ENCODE peak calls at places on chromosomes 16 and 17, in ten cellular contexts. S is bronchial epithelial cell, F is AG04450, C is GM23338, B is astrocyte of the spinal cord, A is choroid plexus epithelial cell, Q is A549, H is right atrium auricular region, V is heart left ventricle, D is mucosa of descending colon. O is an unnamed sample.

GRCh38 chr17:37790153-37790552 is 45.3 kb upstream of the HNF1B start:
- DNase-seq in V (no peak), H (no peak), B (no peak), D (no peak), C (no peak), F (no peak), A (no peak), S (no peak), Q (no peak), O (no peak)

GRCh38 chr17:34302626-34303025 is 16.6 kb upstream of the CCL8 start:
- DNase-seq in V (no peak), H (no peak), A (no peak), F (no peak), D (no peak), C (no peak), Q (no peak), S (no peak), B (no peak), O (no peak)

GRCh38 chr16:1485847-1486496 is 2.8 kb downstream of the PTX4 start:
- DNase-seq in V (no peak), A (no peak), F (no peak), B (no peak), D (peak; percentile 45), H (no peak), C (no peak), Q (no peak), S (no peak), O (no peak)

GRCh38 chr16:2842340-2843000 is 12.4 kb downstream of the ZG16B start:
- DNase-seq in V (peak; percentile 57), D (peak; percentile 78), C (peak; percentile 94), F (no peak), S (no peak), H (no peak), B (peak; percentile 16), Q (peak; percentile 51), A (peak; percentile 61), O (no peak)

GRCh38 chr17:79306688-79307323 is 232.2 kb downstream of the ENGASE start:
- DNase-seq in A (no peak), H (no peak), C (no peak), V (peak; percentile 39), D (no peak), B (no peak), S (no peak), Q (no peak), F (no peak), O (no peak)

GRCh38 chr17:19897108-19897854 is 29.5 kb upstream of the ULK2 start:
- DNase-seq in S (peak; percentile 16), B (no peak), Q (peak; percentile 28), V (peak; percentile 43), H (no peak), F (no peak), C (no peak), A (no peak), D (peak; percentile 58), O (peak; percentile 59)

GRCh38 chr17:62916684-62917571 is 49.1 kb upstream of the TANC2 start:
- DNase-seq in C (no peak), B (peak; percentile 48), H (peak; percentile 59), A (peak; percentile 57), Q (no peak), F (no peak), V (no peak), S (no peak), D (no peak), O (no peak)

GRCh38 chr17:72151565-72152391 is 31.0 kb downstream of the SOX9 start:
- DNase-seq in F (no peak), S (peak; percentile 44), D (no peak), C (peak; percentile 62), V (peak; percentile 58), H (peak; percentile 89), A (peak; percentile 38), B (peak; percentile 61), Q (peak; percentile 98), O (no peak)

GRCh38 chr16:15427648-15428239 is 6.6 kb upstream of the BMERB1 start:
- DNase-seq in D (no peak), Q (peak; percentile 82), A (peak; percentile 94), B (peak; percentile 82), F (no peak), S (peak; percentile 49), H (peak; percentile 82), V (peak; percentile 76), C (peak; percentile 48), O (peak; percentile 45)

GRCh38 chr17:46727572-46728348 is 90.7 kb downstream of the WNT3 start:
- DNase-seq in B (peak; percentile 75), S (peak; percentile 91), C (no peak), A (peak; percentile 79), F (peak; percentile 45), V (no peak), Q (peak; percentile 18), D (no peak), H (no peak), O (peak; percentile 88)

GRCh38 chr17:57987582-57988300 is at the start of gene VEZF1:
- DNase-seq in Q (peak; percentile 85), S (no peak), F (no peak), C (peak; percentile 82), B (peak; percentile 80), H (no peak), V (peak; percentile 89), A (peak; percentile 60), D (peak; percentile 90), O (peak; percentile 63)

GRCh38 chr17:48022906-48023305 is 14.7 kb downstream of the COPZ2 start:
- DNase-seq in B (no peak), Q (peak; percentile 49), V (no peak), S (no peak), D (no peak), F (no peak), C (no peak), A (no peak), H (no peak), O (no peak)

GRCh38 chr16:74556375-74556922 is 50.5 kb downstream of the GLG1 start:
- DNase-seq in Q (no peak), D (no peak), C (no peak), F (no peak), B (peak; percentile 36), A (peak; percentile 43), H (no peak), S (peak; percentile 54), V (no peak), O (peak; percentile 64)

GRCh38 chr17:50361561-50362480 is 11.2 kb downstream of the MRPL27 start:
- DNase-seq in V (no peak), S (peak; percentile 63), F (peak; percentile 49), B (peak; percentile 66), Q (peak; percentile 80), H (peak; percentile 78), C (peak; percentile 84), D (no peak), A (peak; percentile 89), O (peak; percentile 78)

GRCh38 chr16:30941600-30942420 is 7.1 kb upstream of the ORAI3 start:
- DNase-seq in Q (peak; percentile 77), H (peak; percentile 77), V (peak; percentile 77), S (peak; percentile 72), C (peak; percentile 89), A (peak; percentile 80), B (peak; percentile 59), D (peak; percentile 88), F (no peak), O (peak; percentile 78)
- H3K4me3 ChIP-seq in Q (no peak overlapping the region), H (no peak overlapping the region), V (no peak overlapping the region), S (no peak overlapping the region), C (no peak overlapping the region), A (no peak overlapping the region), B (no peak overlapping the region), D (no peak overlapping the region), F (no peak overlapping the region), O (no peak overlapping the region)

DNA sequence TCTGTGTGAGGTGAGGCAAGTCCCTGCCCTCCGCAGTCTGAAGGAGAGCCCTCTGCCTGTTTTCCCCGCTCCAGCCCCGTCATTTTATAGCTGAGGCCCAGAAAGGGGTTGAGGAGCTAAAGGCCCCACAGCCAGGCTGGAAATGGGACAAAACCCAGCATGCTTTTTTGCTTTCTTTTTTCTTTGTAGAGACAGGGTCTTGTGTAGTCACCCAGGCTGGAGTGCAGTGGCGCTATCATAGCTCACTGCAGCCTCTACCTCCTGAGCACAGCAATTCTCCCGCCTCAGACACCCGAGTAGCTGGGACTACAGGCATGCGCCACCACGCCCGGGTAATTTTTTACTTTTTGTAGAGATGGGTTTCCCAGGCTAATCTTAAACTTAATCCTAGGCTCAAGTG is 11.0 kb upstream of the LITAF start:
- DNase-seq in Q (no peak), S (no peak), F (no peak), V (no peak), C (no peak), H (no peak), B (peak; percentile 7), A (peak; percentile 51), D (peak; percentile 46), O (no peak)
- H3K4me3 ChIP-seq in Q (no peak overlapping the region), S (no peak overlapping the region), F (no peak overlapping the region), V (no peak overlapping the region), C (no peak overlapping the region), H (no peak overlapping the region), B (no peak overlapping the region), A (no peak overlapping the region), D (no peak overlapping the region), O (no peak overlapping the region)

DNA sequence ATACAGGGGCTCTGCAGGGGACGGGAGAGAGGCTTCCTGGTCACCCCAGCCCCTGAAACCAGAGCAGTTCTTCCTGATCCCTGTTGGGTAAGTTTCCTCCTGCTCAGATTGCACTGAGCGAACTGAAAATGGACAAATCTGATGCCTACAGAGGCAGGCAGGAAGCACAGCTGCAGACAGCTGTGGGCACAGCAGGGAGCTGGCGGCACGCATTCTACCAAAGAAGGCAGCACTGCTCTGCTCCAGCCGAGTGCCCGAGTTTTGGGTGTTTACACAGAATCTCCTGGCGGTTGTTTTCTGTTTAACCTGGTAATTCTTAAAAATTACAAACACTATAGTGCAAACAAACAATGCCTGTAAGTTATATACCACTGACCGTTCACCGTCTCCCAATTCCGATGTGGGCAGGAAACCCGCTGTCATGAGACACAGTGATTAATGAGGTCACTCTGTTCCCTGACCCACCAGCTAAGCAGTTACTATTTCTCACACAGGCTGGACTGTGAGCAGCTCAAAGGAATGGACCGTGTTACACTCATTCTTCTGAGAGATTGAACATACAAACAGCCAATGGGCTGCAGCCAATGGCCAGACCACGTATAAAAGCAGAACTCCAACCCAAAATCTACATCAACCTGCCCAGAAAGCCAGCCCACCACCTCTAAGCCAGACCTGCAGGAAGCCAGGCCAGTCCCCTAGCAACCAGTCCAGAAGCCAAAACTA is 25.5 kb downstream of the NSMCE1 start:
- DNase-seq in A (peak; percentile 99), F (peak; percentile 94), C (peak; percentile 33), H (peak; percentile 66), V (no peak), B (peak; percentile 95), Q (peak; percentile 78), D (no peak), S (no peak), O (no peak)
- H3K4me3 ChIP-seq in A (peak overlapping the region; percentile 32), F (peak overlapping the region; percentile 44), C (no peak overlapping the region), H (peak overlapping the region; percentile 6), V (peak overlapping the region; percentile 33), B (peak overlapping the region; percentile 14), Q (no peak overlapping the region), D (no peak overlapping the region), S (no peak overlapping the region), O (no peak overlapping the region)

DNA sequence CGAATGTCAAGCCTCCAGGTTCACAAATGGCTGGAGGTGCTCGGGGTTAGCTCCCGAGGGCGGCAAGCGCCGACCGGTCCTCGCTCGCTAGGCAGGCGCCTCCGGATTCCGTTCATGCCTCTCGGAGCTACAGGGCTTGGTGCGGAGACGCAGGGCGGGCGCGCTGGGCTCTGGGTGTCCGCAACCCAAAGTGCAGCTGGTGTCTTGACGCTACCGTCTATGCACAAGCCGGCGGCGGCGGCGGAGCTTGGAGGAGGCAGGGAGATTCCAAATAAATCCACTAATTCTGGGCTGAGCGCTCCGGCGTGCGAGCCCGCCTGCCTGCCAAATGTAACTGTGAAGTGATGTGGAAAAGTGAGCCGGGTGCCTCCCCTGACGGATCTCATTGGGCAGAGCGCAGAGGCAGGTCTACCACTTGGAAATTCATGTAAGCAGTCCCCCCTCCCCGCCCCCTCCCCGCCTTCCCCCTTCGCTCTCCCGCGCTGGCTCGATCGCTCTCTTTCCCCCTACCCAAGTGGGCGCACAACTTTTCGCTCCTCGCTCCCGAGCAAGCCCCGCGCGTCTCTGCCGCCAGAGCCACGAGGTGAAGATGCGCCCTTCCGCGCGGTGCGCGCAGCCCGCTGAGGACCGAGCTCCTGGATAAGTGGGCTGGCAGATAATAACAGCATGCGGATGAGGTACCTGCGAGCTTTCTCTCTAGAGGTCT is at the start of gene CDH8:
- DNase-seq in D (no peak), S (no peak), C (peak; percentile 79), Q (no peak), A (no peak), V (no peak), F (no peak), B (peak; percentile 17), H (no peak), O (peak; percentile 35)
- H3K4me3 ChIP-seq in D (no peak within 1 kb of the TSS), S (no peak within 1 kb of the TSS), C (peak within 1 kb of the TSS; percentile 71), Q (peak within 1 kb of the TSS; percentile 24), A (no peak within 1 kb of the TSS), V (peak within 1 kb of the TSS; percentile 45), F (no peak within 1 kb of the TSS), B (peak within 1 kb of the TSS; percentile 37), H (peak within 1 kb of the TSS; percentile 43), O (peak within 1 kb of the TSS; percentile 13)